ENCODE peak calls at places on chromosome 5, in ten cellular contexts. Y is HEK293T; B is stimulated activated CD8-positive, alpha-beta memory T cell treated with anti-CD3 and anti-CD28 coated beads, Interleukin-12 subunit alpha, Interleukin-12 subunit beta, amount 100 ng/mL, for 4 hours; H is stimulated activated CD4-positive, alpha-beta T cell treated with anti-CD3 and anti-CD28 coated beads, Interleukin-15, amount 100 ng/mL, for 1 hour; D is fibroblast of the aortic adventitia; N is endothelial cell; C is NT2/D1; K is LNCaP clone FGC; M is right lobe of liver; R is MG63. I is an unnamed sample.

GRCh38 chr5:33631139-33631538 is 190.4 kb downstream of the TARS1 start:
- DNase-seq in Y (no peak), B (no peak), H (no peak), D (no peak), N (no peak), C (no peak), K (no peak), M (no peak), R (no peak), I (no peak)

GRCh38 chr5:160824590-160824989 is 27.4 kb downstream of the ATP10B start:
- DNase-seq in Y (no peak), B (no peak), H (no peak), D (no peak), N (no peak), C (no peak), K (no peak), M (no peak), R (no peak), I (no peak)

GRCh38 chr5:180974612-180975315 is 13.9 kb upstream of the BTNL3 start:
- DNase-seq in Y (no peak), B (no peak), H (no peak), D (no peak), N (no peak), C (no peak), K (no peak), M (no peak), R (no peak), I (no peak)

GRCh38 chr5:87392170-87392569 is 20.6 kb downstream of the CCNH start:
- DNase-seq in Y (no peak), B (no peak), H (no peak), D (no peak), N (no peak), C (no peak), K (no peak), M (no peak), R (no peak), I (no peak)

GRCh38 chr5:126811515-126812198 is 34.7 kb downstream of the LMNB1 start:
- DNase-seq in Y (no peak), B (no peak), H (no peak), D (peak), N (no peak), C (no peak), K (no peak), M (no peak), R (no peak), I (no peak)

GRCh38 chr5:92674322-92674721 is 906.7 kb downstream of the NR2F1-AS1 start:
- DNase-seq in Y (peak), B (no peak), H (no peak), D (no peak), N (no peak), C (no peak), K (no peak), M (no peak), R (no peak), I (no peak)

GRCh38 chr5:141747646-141748229 is 65.7 kb upstream of the ARAP3 start:
- DNase-seq in Y (no peak), B (no peak), H (no peak), D (no peak), N (no peak), C (no peak), K (no peak), M (no peak), R (no peak), I (no peak)

GRCh38 chr5:74031536-74031935 is 405.5 kb downstream of the ARHGEF28 start:
- DNase-seq in Y (no peak), B (no peak), H (no peak), D (no peak), N (no peak), C (no peak), K (no peak), M (no peak), R (no peak), I (no peak)

GRCh38 chr5:132221781-132222648 is 5.6 kb downstream of the P4HA2 start:
- DNase-seq in Y (no peak), B (no peak), H (no peak), D (peak), N (no peak), C (no peak), K (peak), M (no peak), R (peak), I (no peak)

GRCh38 chr5:150122158-150122510 is 33.5 kb downstream of the PDGFRB start:
- DNase-seq in Y (no peak), B (no peak), H (no peak), D (no peak), N (no peak), C (no peak), K (no peak), M (no peak), R (peak), I (no peak)

GRCh38 chr5:169164481-169164925 is 136.4 kb downstream of the SLIT3 start:
- DNase-seq in Y (no peak), B (no peak), H (no peak), D (peak), N (no peak), C (peak), K (no peak), M (no peak), R (peak), I (no peak)

GRCh38 chr5:67263656-67264055 is 67.1 kb upstream of the CD180 start:
- DNase-seq in Y (no peak), B (no peak), H (no peak), D (no peak), N (no peak), C (no peak), K (no peak), M (no peak), R (no peak), I (no peak)

GRCh38 chr5:149654282-149654681 is 73.0 kb downstream of the ARHGEF37 start:
- DNase-seq in Y (no peak), B (no peak), H (no peak), D (no peak), N (no peak), C (no peak), K (no peak), M (peak), R (no peak), I (no peak)

GRCh38 chr5:64691333-64691732 is 1.0 kb downstream of the SHISAL2B start:
- DNase-seq in Y (no peak), B (no peak), H (no peak), D (peak), N (no peak), C (no peak), K (no peak), M (no peak), R (no peak), I (no peak)

GRCh38 chr5:82174128-82174918 is 103.8 kb downstream of the RPS23 start:
- DNase-seq in Y (peak), B (no peak), H (peak), D (peak), N (peak), C (peak), K (no peak), M (no peak), R (peak), I (peak)

GRCh38 chr5:149675467-149676201 is 54.5 kb upstream of the PPARGC1B start:
- DNase-seq in Y (no peak), B (no peak), H (no peak), D (no peak), N (no peak), C (no peak), K (no peak), M (no peak), R (no peak), I (no peak)

GRCh38 chr5:129904667-129905466 is 602 bp downstream of the CHSY3 start:
- DNase-seq in Y (peak), B (no peak), H (no peak), D (no peak), N (peak), C (no peak), K (no peak), M (peak), R (peak), I (no peak)

GRCh38 chr5:174166231-174167079 is 120.9 kb downstream of the NSG2 start:
- DNase-seq in Y (no peak), B (no peak), H (no peak), D (no peak), N (no peak), C (no peak), K (no peak), M (no peak), R (no peak), I (no peak)

GRCh38 chr5:78113689-78114088 is 180.8 kb downstream of the AP3B1 start:
- DNase-seq in Y (no peak), B (no peak), H (no peak), D (no peak), N (no peak), C (no peak), K (no peak), M (no peak), R (no peak), I (no peak)

GRCh38 chr5:1831677-1832313 is 30.6 kb downstream of the NDUFS6 start:
- DNase-seq in Y (no peak), B (no peak), H (no peak), D (no peak), N (no peak), C (no peak), K (no peak), M (no peak), R (no peak), I (no peak)

GRCh38 chr5:52007230-52007858 is 624.1 kb downstream of the ISL1 start:
- DNase-seq in Y (peak), B (no peak), H (no peak), D (peak), N (peak), C (peak), K (peak), M (peak), R (peak), I (no peak)

GRCh38 chr5:114412509-114413171 is 50.8 kb downstream of the KCNN2 start:
- DNase-seq in Y (peak), B (no peak), H (no peak), D (peak), N (no peak), C (no peak), K (peak), M (no peak), R (peak), I (no peak)

GRCh38 chr5:176803027-176803942 is 7.1 kb upstream of the UNC5A start:
- DNase-seq in Y (no peak), B (no peak), H (no peak), D (no peak), N (no peak), C (no peak), K (no peak), M (no peak), R (no peak), I (no peak)